ENCODE peak calls at places on chromosomes 5 and 9, in nine cellular contexts. One of them, this sample, is unnamed.

GRCh38 chr5:28468121-28468520 is 1429.7 kb upstream of the CDH9 start:
- DNase-seq in GM06990: no peak
- DNase-seq in stomach: no peak
- DNase-seq in GM23338: no peak
- DNase-seq in WERI-Rb-1: no peak
- DNase-seq in mucosa of descending colon: no peak
- DNase-seq in vagina: no peak
- DNase-seq in cardiac muscle cell: peak; percentile 2
- DNase-seq in HFFc6: no peak
- DNase-seq in this sample: no peak

GRCh38 chr9:89555426-89556375 is 49.1 kb upstream of the GADD45G start:
- DNase-seq in stomach: no peak
- DNase-seq in WERI-Rb-1: peak; percentile 77
- DNase-seq in cardiac muscle cell: peak; percentile 27
- DNase-seq in GM06990: no peak
- DNase-seq in GM23338: no peak
- DNase-seq in mucosa of descending colon: no peak
- DNase-seq in HFFc6: no peak
- DNase-seq in vagina: no peak
- DNase-seq in this sample: no peak

GRCh38 chr5:37182667-37183066 is 66.5 kb downstream of the CPLANE1 start:
- DNase-seq in WERI-Rb-1: no peak
- DNase-seq in mucosa of descending colon: no peak
- DNase-seq in GM06990: peak; percentile 7
- DNase-seq in GM23338: no peak
- DNase-seq in stomach: no peak
- DNase-seq in vagina: no peak
- DNase-seq in cardiac muscle cell: no peak
- DNase-seq in HFFc6: no peak
- DNase-seq in this sample: no peak

GRCh38 chr9:68895741-68896478 is 118.0 kb downstream of the PRKACG start:
- DNase-seq in mucosa of descending colon: no peak
- DNase-seq in GM06990: peak; percentile 33
- DNase-seq in WERI-Rb-1: no peak
- DNase-seq in stomach: no peak
- DNase-seq in cardiac muscle cell: peak; percentile 52
- DNase-seq in HFFc6: no peak
- DNase-seq in GM23338: no peak
- DNase-seq in vagina: no peak
- DNase-seq in this sample: no peak

GRCh38 chr9:99403371-99403770 is 181.3 kb downstream of the SEC61B start:
- DNase-seq in stomach: no peak
- DNase-seq in cardiac muscle cell: no peak
- DNase-seq in WERI-Rb-1: no peak
- DNase-seq in HFFc6: no peak
- DNase-seq in vagina: no peak
- DNase-seq in GM06990: no peak
- DNase-seq in mucosa of descending colon: no peak
- DNase-seq in GM23338: no peak
- DNase-seq in this sample: no peak

GRCh38 chr5:34497031-34497808 is 158.9 kb upstream of the RAI14 start:
- DNase-seq in WERI-Rb-1: no peak
- DNase-seq in HFFc6: no peak
- DNase-seq in vagina: no peak
- DNase-seq in stomach: no peak
- DNase-seq in GM06990: peak; percentile 15
- DNase-seq in GM23338: no peak
- DNase-seq in cardiac muscle cell: peak; percentile 41
- DNase-seq in mucosa of descending colon: peak; percentile 37
- DNase-seq in this sample: no peak

GRCh38 chr5:157689942-157690689 is 18.8 kb downstream of the C5orf52 start:
- DNase-seq in mucosa of descending colon: no peak
- DNase-seq in vagina: no peak
- DNase-seq in cardiac muscle cell: peak; percentile 39
- DNase-seq in stomach: no peak
- DNase-seq in GM23338: peak; percentile 51
- DNase-seq in HFFc6: no peak
- DNase-seq in WERI-Rb-1: no peak
- DNase-seq in GM06990: peak; percentile 66
- DNase-seq in this sample: no peak

GRCh38 chr9:120393386-120394057 is 186.4 kb downstream of the CDK5RAP2 start:
- DNase-seq in mucosa of descending colon: no peak
- DNase-seq in stomach: no peak
- DNase-seq in GM23338: no peak
- DNase-seq in HFFc6: peak; percentile 32
- DNase-seq in vagina: no peak
- DNase-seq in GM06990: no peak
- DNase-seq in WERI-Rb-1: no peak
- DNase-seq in cardiac muscle cell: peak; percentile 64
- DNase-seq in this sample: no peak

GRCh38 chr9:86407022-86407421 is 52.8 kb upstream of the TUT7 start:
- DNase-seq in mucosa of descending colon: no peak
- DNase-seq in cardiac muscle cell: peak; percentile 51
- DNase-seq in WERI-Rb-1: no peak
- DNase-seq in HFFc6: peak; percentile 31
- DNase-seq in vagina: no peak
- DNase-seq in GM06990: no peak
- DNase-seq in GM23338: no peak
- DNase-seq in stomach: peak; percentile 79
- DNase-seq in this sample: peak; percentile 44

GRCh38 chr9:130036099-130036498 is 6.9 kb downstream of the FNBP1 start:
- DNase-seq in cardiac muscle cell: peak; percentile 46
- DNase-seq in mucosa of descending colon: no peak
- DNase-seq in GM06990: no peak
- DNase-seq in HFFc6: peak; percentile 21
- DNase-seq in WERI-Rb-1: no peak
- DNase-seq in stomach: no peak
- DNase-seq in vagina: no peak
- DNase-seq in GM23338: no peak
- DNase-seq in this sample: no peak

GRCh38 chr5:147628054-147628895 is 118.4 kb upstream of the DPYSL3 start:
- DNase-seq in WERI-Rb-1: peak; percentile 80
- DNase-seq in HFFc6: peak; percentile 55
- DNase-seq in mucosa of descending colon: no peak
- DNase-seq in vagina: no peak
- DNase-seq in stomach: peak; percentile 64
- DNase-seq in GM06990: peak; percentile 13
- DNase-seq in GM23338: peak; percentile 93
- DNase-seq in cardiac muscle cell: peak; percentile 80
- DNase-seq in this sample: peak; percentile 81

GRCh38 chr5:40437452-40437861 is 242.3 kb upstream of the PTGER4 start:
- DNase-seq in stomach: no peak
- DNase-seq in GM23338: no peak
- DNase-seq in cardiac muscle cell: peak; percentile 57
- DNase-seq in HFFc6: peak; percentile 72
- DNase-seq in vagina: no peak
- DNase-seq in mucosa of descending colon: no peak
- DNase-seq in GM06990: peak; percentile 12
- DNase-seq in WERI-Rb-1: no peak
- DNase-seq in this sample: peak; percentile 31

GRCh38 chr9:132552041-132552440 is 30.4 kb upstream of the BARHL1 start:
- DNase-seq in GM06990: no peak
- DNase-seq in mucosa of descending colon: no peak
- DNase-seq in cardiac muscle cell: no peak
- DNase-seq in GM23338: no peak
- DNase-seq in vagina: no peak
- DNase-seq in HFFc6: no peak
- DNase-seq in WERI-Rb-1: peak; percentile 49
- DNase-seq in stomach: no peak
- DNase-seq in this sample: no peak

GRCh38 chr9:85940832-85941616 is at the start of gene NAA35:
- DNase-seq in HFFc6: peak; percentile 97
- DNase-seq in cardiac muscle cell: peak; percentile 98
- DNase-seq in GM23338: peak; percentile 99
- DNase-seq in stomach: peak; percentile 99
- DNase-seq in WERI-Rb-1: peak; percentile 98
- DNase-seq in vagina: peak; percentile 98
- DNase-seq in GM06990: peak; percentile 98
- DNase-seq in mucosa of descending colon: peak; percentile 99
- DNase-seq in this sample: peak; percentile 97

GRCh38 chr9:107710552-107710951 is 221.0 kb upstream of the KLF4 start:
- DNase-seq in WERI-Rb-1: no peak
- DNase-seq in GM06990: no peak
- DNase-seq in cardiac muscle cell: no peak
- DNase-seq in stomach: no peak
- DNase-seq in mucosa of descending colon: no peak
- DNase-seq in GM23338: no peak
- DNase-seq in HFFc6: no peak
- DNase-seq in vagina: no peak
- DNase-seq in this sample: no peak

DNA sequence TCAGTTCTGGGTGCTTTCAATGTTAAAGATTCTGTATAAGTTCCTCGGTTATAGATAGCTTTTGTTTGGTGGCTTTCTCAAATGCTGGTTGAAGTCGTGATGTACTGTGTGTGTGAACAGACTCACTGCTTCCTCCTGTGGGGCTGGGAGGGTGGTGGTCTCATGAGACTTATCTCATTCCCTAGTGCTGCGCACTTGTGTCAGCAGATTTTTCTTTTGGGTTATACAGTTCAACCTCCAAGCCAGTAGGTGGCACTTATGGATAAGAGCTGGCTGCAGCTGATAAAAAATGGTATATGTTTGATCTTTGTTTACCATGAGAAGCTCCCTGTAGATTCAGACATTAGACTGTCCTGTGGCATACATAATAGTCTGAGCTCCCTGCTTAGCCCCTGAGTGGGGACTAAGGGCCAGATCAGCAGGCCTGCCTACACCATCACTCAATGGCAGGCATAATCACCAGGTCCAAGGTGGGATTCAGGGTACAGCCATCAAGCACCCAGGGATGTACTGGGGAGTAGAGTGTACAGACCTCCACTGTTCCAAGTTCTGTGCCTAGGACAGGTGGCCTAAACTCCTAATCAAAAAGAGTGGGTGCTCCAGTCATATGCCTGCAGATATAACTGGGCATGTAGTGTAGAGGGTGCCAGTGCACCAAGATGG is 174.2 kb downstream of the OXCT1 start:
- DNase-seq in GM23338: peak; percentile 48
- DNase-seq in HFFc6: no peak
- DNase-seq in vagina: no peak
- DNase-seq in mucosa of descending colon: no peak
- DNase-seq in GM06990: no peak
- DNase-seq in WERI-Rb-1: peak; percentile 16
- DNase-seq in stomach: no peak
- DNase-seq in cardiac muscle cell: peak; percentile 6
- DNase-seq in this sample: no peak
- TF ChIP-seq CTCF in GM23338: peak; percentile 47
- TF ChIP-seq CTCF in HFFc6: peak; percentile 66
- TF ChIP-seq CTCF in vagina: no peak
- TF ChIP-seq CTCF in mucosa of descending colon: no peak
- TF ChIP-seq CTCF in GM06990: peak; percentile 58
- TF ChIP-seq CTCF in WERI-Rb-1: peak; percentile 37
- TF ChIP-seq CTCF in stomach: no peak
- TF ChIP-seq CTCF in cardiac muscle cell: peak; percentile 21
- TF ChIP-seq CTCF in this sample: no peak

GRCh38 chr9:70510157-70510770 is 95.8 kb upstream of the KLF9 start:
- DNase-seq in GM23338: peak; percentile 77
- DNase-seq in cardiac muscle cell: peak; percentile 38
- DNase-seq in vagina: no peak
- DNase-seq in mucosa of descending colon: peak; percentile 65
- DNase-seq in GM06990: no peak
- DNase-seq in HFFc6: no peak
- DNase-seq in WERI-Rb-1: peak; percentile 53
- DNase-seq in stomach: peak; percentile 56
- DNase-seq in this sample: peak; percentile 32
- TF ChIP-seq CTCF in GM23338: peak; percentile 76
- TF ChIP-seq CTCF in cardiac muscle cell: peak; percentile 53
- TF ChIP-seq CTCF in vagina: no peak
- TF ChIP-seq CTCF in mucosa of descending colon: no peak
- TF ChIP-seq CTCF in GM06990: peak; percentile 56
- TF ChIP-seq CTCF in HFFc6: peak; percentile 80
- TF ChIP-seq CTCF in WERI-Rb-1: peak; percentile 76
- TF ChIP-seq CTCF in stomach: peak; percentile 43
- TF ChIP-seq CTCF in this sample: no peak

DNA sequence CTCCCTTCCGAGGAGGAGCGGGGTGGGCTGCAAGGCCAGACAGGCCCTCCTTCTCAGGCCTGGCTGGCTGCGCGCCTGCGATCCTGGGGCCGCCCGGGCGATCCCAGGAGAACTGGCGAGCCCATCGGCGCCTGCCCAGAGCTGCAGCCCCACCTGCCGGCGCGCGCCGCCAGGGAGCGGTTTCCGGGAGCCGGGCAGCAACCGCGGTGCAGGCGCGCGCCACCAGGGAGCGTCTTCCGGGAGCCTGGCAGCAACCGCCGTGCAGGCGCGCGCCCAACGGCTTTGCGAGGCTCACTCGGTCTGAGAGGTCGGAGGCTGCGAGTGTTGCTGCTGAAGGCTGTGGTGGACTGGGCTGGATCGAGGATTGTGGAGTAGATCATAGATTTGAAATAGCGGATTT is 668.7 kb downstream of the SPATA31A6 start:
- DNase-seq in vagina: no peak
- DNase-seq in mucosa of descending colon: peak; percentile 24
- DNase-seq in WERI-Rb-1: peak; percentile 84
- DNase-seq in cardiac muscle cell: peak; percentile 3
- DNase-seq in HFFc6: no peak
- DNase-seq in GM06990: peak; percentile 1
- DNase-seq in stomach: no peak
- DNase-seq in GM23338: peak; percentile 71
- DNase-seq in this sample: peak; percentile 75
- TF ChIP-seq CTCF in vagina: no peak
- TF ChIP-seq CTCF in mucosa of descending colon: no peak
- TF ChIP-seq CTCF in WERI-Rb-1: peak; percentile 54
- TF ChIP-seq CTCF in cardiac muscle cell: no peak
- TF ChIP-seq CTCF in HFFc6: no peak
- TF ChIP-seq CTCF in GM06990: no peak
- TF ChIP-seq CTCF in stomach: no peak
- TF ChIP-seq CTCF in GM23338: peak; percentile 63
- TF ChIP-seq CTCF in this sample: no peak

GRCh38 chr5:9338796-9339195 is 207.1 kb downstream of the SEMA5A start:
- DNase-seq in cardiac muscle cell: no peak
- DNase-seq in WERI-Rb-1: no peak
- DNase-seq in HFFc6: no peak
- DNase-seq in stomach: no peak
- DNase-seq in vagina: no peak
- DNase-seq in mucosa of descending colon: no peak
- DNase-seq in GM23338: no peak
- DNase-seq in GM06990: no peak
- DNase-seq in this sample: no peak

GRCh38 chr5:9340095-9340494 is 205.8 kb downstream of the SEMA5A start:
- DNase-seq in vagina: no peak
- DNase-seq in GM23338: no peak
- DNase-seq in HFFc6: no peak
- DNase-seq in GM06990: no peak
- DNase-seq in WERI-Rb-1: no peak
- DNase-seq in mucosa of descending colon: no peak
- DNase-seq in stomach: no peak
- DNase-seq in cardiac muscle cell: peak; percentile 37
- DNase-seq in this sample: no peak

GRCh38 chr5:9337908-9338307 is 208.0 kb downstream of the SEMA5A start:
- DNase-seq in GM23338: no peak
- DNase-seq in cardiac muscle cell: peak; percentile 64
- DNase-seq in vagina: no peak
- DNase-seq in GM06990: no peak
- DNase-seq in stomach: no peak
- DNase-seq in HFFc6: peak; percentile 79
- DNase-seq in mucosa of descending colon: no peak
- DNase-seq in WERI-Rb-1: no peak
- DNase-seq in this sample: no peak

GRCh38 chr5:9342161-9342787 is 203.6 kb downstream of the SEMA5A start:
- DNase-seq in WERI-Rb-1: no peak
- DNase-seq in GM23338: no peak
- DNase-seq in vagina: no peak
- DNase-seq in cardiac muscle cell: no peak
- DNase-seq in mucosa of descending colon: no peak
- DNase-seq in stomach: no peak
- DNase-seq in GM06990: no peak
- DNase-seq in HFFc6: no peak
- DNase-seq in this sample: no peak

GRCh38 chr5:9339206-9339818 is 206.6 kb downstream of the SEMA5A start:
- DNase-seq in GM06990: no peak
- DNase-seq in GM23338: peak; percentile 67
- DNase-seq in HFFc6: no peak
- DNase-seq in mucosa of descending colon: no peak
- DNase-seq in stomach: no peak
- DNase-seq in vagina: no peak
- DNase-seq in WERI-Rb-1: peak; percentile 28
- DNase-seq in cardiac muscle cell: no peak
- DNase-seq in this sample: no peak
- TF ChIP-seq CTCF in GM06990: peak; percentile 47
- TF ChIP-seq CTCF in GM23338: peak; percentile 63
- TF ChIP-seq CTCF in HFFc6: peak; percentile 83
- TF ChIP-seq CTCF in mucosa of descending colon: no peak
- TF ChIP-seq CTCF in stomach: no peak
- TF ChIP-seq CTCF in vagina: no peak
- TF ChIP-seq CTCF in WERI-Rb-1: peak; percentile 73
- TF ChIP-seq CTCF in cardiac muscle cell: peak; percentile 49
- TF ChIP-seq CTCF in this sample: peak; percentile 28